ENCODE peak calls at places on chromosome 20, in six cellular contexts. One of them, this sample, is unnamed.

GRCh38 chr20:31666258-31667042 is 28.7 kb downstream of the COX4I2 start:
- DNase-seq in neural progenitor cell: peak; percentile 43
- DNase-seq in hepatocyte: no peak
- DNase-seq in PC-3: no peak
- DNase-seq in GM23338: no peak
- DNase-seq in OCI-LY7: peak; percentile 35
- DNase-seq in this sample: no peak

GRCh38 chr20:16530201-16530681 is 43.0 kb downstream of the KIF16B start:
- DNase-seq in neural progenitor cell: no peak
- DNase-seq in hepatocyte: peak; percentile 83
- DNase-seq in PC-3: peak; percentile 80
- DNase-seq in GM23338: no peak
- DNase-seq in OCI-LY7: no peak
- DNase-seq in this sample: peak; percentile 35

GRCh38 chr20:34632870-34633452 is 43.9 kb downstream of the PIGU start:
- DNase-seq in neural progenitor cell: no peak
- DNase-seq in hepatocyte: no peak
- DNase-seq in PC-3: no peak
- DNase-seq in GM23338: no peak
- DNase-seq in OCI-LY7: no peak
- DNase-seq in this sample: no peak

GRCh38 chr20:815914-816606 is 17.5 kb upstream of the FAM110A start:
- DNase-seq in neural progenitor cell: peak; percentile 85
- DNase-seq in hepatocyte: peak; percentile 75
- DNase-seq in PC-3: peak; percentile 76
- DNase-seq in GM23338: peak; percentile 91
- DNase-seq in OCI-LY7: peak; percentile 74
- DNase-seq in this sample: peak; percentile 61

GRCh38 chr20:21514553-21515251 is 838 bp upstream of the NKX2-2 start:
- DNase-seq in neural progenitor cell: peak; percentile 69
- DNase-seq in hepatocyte: no peak
- DNase-seq in PC-3: no peak
- DNase-seq in GM23338: peak; percentile 90
- DNase-seq in OCI-LY7: no peak
- DNase-seq in this sample: no peak

GRCh38 chr20:24665741-24666191 is 196.3 kb downstream of the SYNDIG1 start:
- DNase-seq in neural progenitor cell: no peak
- DNase-seq in hepatocyte: no peak
- DNase-seq in PC-3: no peak
- DNase-seq in GM23338: no peak
- DNase-seq in OCI-LY7: no peak
- DNase-seq in this sample: no peak

GRCh38 chr20:10940941-10941340 is 267.1 kb upstream of the JAG1 start:
- DNase-seq in neural progenitor cell: no peak
- DNase-seq in hepatocyte: no peak
- DNase-seq in PC-3: no peak
- DNase-seq in GM23338: no peak
- DNase-seq in OCI-LY7: no peak
- DNase-seq in this sample: no peak

GRCh38 chr20:11544029-11544678 is 373.5 kb upstream of the BTBD3 start:
- DNase-seq in neural progenitor cell: peak; percentile 71
- DNase-seq in hepatocyte: peak; percentile 69
- DNase-seq in PC-3: peak; percentile 94
- DNase-seq in GM23338: peak; percentile 87
- DNase-seq in OCI-LY7: peak; percentile 41
- DNase-seq in this sample: peak; percentile 67

GRCh38 chr20:4135385-4136077 is 120.2 kb upstream of the RNF24 start:
- DNase-seq in neural progenitor cell: no peak
- DNase-seq in hepatocyte: peak; percentile 91
- DNase-seq in PC-3: peak; percentile 99
- DNase-seq in GM23338: no peak
- DNase-seq in OCI-LY7: no peak
- DNase-seq in this sample: peak; percentile 99

GRCh38 chr20:53891306-53891894 is 179.0 kb downstream of the BCAS1 start:
- DNase-seq in neural progenitor cell: no peak
- DNase-seq in hepatocyte: no peak
- DNase-seq in PC-3: peak; percentile 81
- DNase-seq in GM23338: no peak
- DNase-seq in OCI-LY7: no peak
- DNase-seq in this sample: peak; percentile 68

GRCh38 chr20:46809961-46810360 is 84.7 kb upstream of the EYA2 start:
- DNase-seq in neural progenitor cell: no peak
- DNase-seq in hepatocyte: no peak
- DNase-seq in PC-3: no peak
- DNase-seq in GM23338: no peak
- DNase-seq in OCI-LY7: no peak
- DNase-seq in this sample: no peak

GRCh38 chr20:9491324-9491723 is 23.1 kb upstream of the LAMP5 start:
- DNase-seq in neural progenitor cell: no peak
- DNase-seq in hepatocyte: no peak
- DNase-seq in PC-3: no peak
- DNase-seq in GM23338: no peak
- DNase-seq in OCI-LY7: no peak
- DNase-seq in this sample: no peak

GRCh38 chr20:37230200-37230599 is 31.4 kb downstream of the GHRH start:
- DNase-seq in neural progenitor cell: no peak
- DNase-seq in hepatocyte: no peak
- DNase-seq in PC-3: no peak
- DNase-seq in GM23338: no peak
- DNase-seq in OCI-LY7: no peak
- DNase-seq in this sample: no peak

GRCh38 chr20:35665949-35666288 is 1.2 kb upstream of the CPNE1 start:
- DNase-seq in neural progenitor cell: no peak
- DNase-seq in hepatocyte: no peak
- DNase-seq in PC-3: no peak
- DNase-seq in GM23338: no peak
- DNase-seq in OCI-LY7: no peak
- DNase-seq in this sample: no peak

GRCh38 chr20:35662541-35662940 is 2.2 kb downstream of the CPNE1 start:
- DNase-seq in neural progenitor cell: no peak
- DNase-seq in hepatocyte: no peak
- DNase-seq in PC-3: peak; percentile 9
- DNase-seq in GM23338: no peak
- DNase-seq in OCI-LY7: no peak
- DNase-seq in this sample: peak; percentile 10

GRCh38 chr20:35663516-35663812 is 1.2 kb downstream of the CPNE1 start:
- DNase-seq in neural progenitor cell: no peak
- DNase-seq in hepatocyte: no peak
- DNase-seq in PC-3: peak; percentile 47
- DNase-seq in GM23338: no peak
- DNase-seq in OCI-LY7: peak; percentile 56
- DNase-seq in this sample: peak; percentile 73

GRCh38 chr20:35664544-35665206 is at the start of the genes CPNE1 and RBM12:
- DNase-seq in neural progenitor cell: peak; percentile 97
- DNase-seq in hepatocyte: peak; percentile 96
- DNase-seq in PC-3: peak; percentile 93
- DNase-seq in GM23338: peak; percentile 97
- DNase-seq in OCI-LY7: peak; percentile 95
- DNase-seq in this sample: peak; percentile 97

GRCh38 chr20:35663813-35664543 is 722 bp downstream of the CPNE1 start:
- DNase-seq in neural progenitor cell: peak; percentile 79
- DNase-seq in hepatocyte: peak; percentile 68
- DNase-seq in PC-3: peak; percentile 28
- DNase-seq in GM23338: peak; percentile 75
- DNase-seq in OCI-LY7: peak; percentile 87
- DNase-seq in this sample: peak; percentile 52
- TF ChIP-seq EZH2phosphoT487 in neural progenitor cell: no peak
- TF ChIP-seq EZH2phosphoT487 in hepatocyte: no peak
- TF ChIP-seq EZH2phosphoT487 in PC-3: no peak
- TF ChIP-seq EZH2phosphoT487 in GM23338: no peak
- TF ChIP-seq EZH2phosphoT487 in OCI-LY7: no peak
- TF ChIP-seq EZH2phosphoT487 in this sample: no peak

GRCh38 chr20:18288748-18289705 is 700 bp downstream of the ZNF133 start:
- DNase-seq in neural progenitor cell: peak; percentile 31
- DNase-seq in hepatocyte: peak; percentile 26
- DNase-seq in PC-3: no peak
- DNase-seq in GM23338: peak; percentile 57
- DNase-seq in OCI-LY7: no peak
- DNase-seq in this sample: peak; percentile 66
- H3K27ac ChIP-seq in neural progenitor cell: no peak overlapping the region
- H3K27ac ChIP-seq in hepatocyte: peak overlapping the region; percentile 99
- H3K27ac ChIP-seq in PC-3: peak overlapping the region; percentile 76
- H3K27ac ChIP-seq in GM23338: peak overlapping the region; percentile 64
- H3K27ac ChIP-seq in OCI-LY7: no peak overlapping the region
- H3K27ac ChIP-seq in this sample: peak overlapping the region; percentile 87

DNA sequence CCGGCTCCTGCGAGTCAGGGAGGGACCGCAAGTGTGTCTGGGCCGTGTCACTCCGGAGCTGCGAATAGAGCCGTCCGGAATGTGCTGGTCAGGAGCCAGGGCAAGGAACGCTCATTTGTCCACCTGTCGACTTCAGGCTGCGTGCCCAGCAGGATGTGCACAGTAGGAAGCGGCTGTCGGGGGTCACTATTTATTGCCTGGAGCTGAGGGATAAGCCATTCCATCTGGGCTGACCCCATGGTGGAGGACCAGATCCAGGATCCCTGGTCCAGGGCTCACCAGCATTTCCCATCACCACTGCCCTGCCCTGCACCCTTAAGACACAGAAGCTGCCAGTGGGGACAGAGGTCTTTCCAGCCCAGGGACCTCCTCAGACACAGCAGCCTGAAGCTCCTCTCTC is 14.7 kb downstream of the NTSR1 start:
- DNase-seq in neural progenitor cell: no peak
- DNase-seq in hepatocyte: no peak
- DNase-seq in PC-3: peak; percentile 35
- DNase-seq in GM23338: no peak
- DNase-seq in OCI-LY7: no peak
- DNase-seq in this sample: no peak
- TF ChIP-seq EZH2phosphoT487 in neural progenitor cell: no peak
- TF ChIP-seq EZH2phosphoT487 in hepatocyte: no peak
- TF ChIP-seq EZH2phosphoT487 in PC-3: no peak
- TF ChIP-seq EZH2phosphoT487 in GM23338: no peak
- TF ChIP-seq EZH2phosphoT487 in OCI-LY7: no peak
- TF ChIP-seq EZH2phosphoT487 in this sample: no peak

GRCh38 chr20:5654557-5654956 is 95.6 kb upstream of the SHLD1 start:
- DNase-seq in neural progenitor cell: no peak
- DNase-seq in hepatocyte: peak; percentile 65
- DNase-seq in PC-3: peak; percentile 99
- DNase-seq in GM23338: no peak
- DNase-seq in OCI-LY7: no peak
- DNase-seq in this sample: peak; percentile 95
- H3K27ac ChIP-seq in neural progenitor cell: no peak overlapping the region
- H3K27ac ChIP-seq in hepatocyte: peak overlapping the region; percentile 91
- H3K27ac ChIP-seq in PC-3: peak overlapping the region; percentile 95
- H3K27ac ChIP-seq in GM23338: no peak overlapping the region
- H3K27ac ChIP-seq in OCI-LY7: peak overlapping the region; percentile 85
- H3K27ac ChIP-seq in this sample: peak overlapping the region; percentile 95

DNA sequence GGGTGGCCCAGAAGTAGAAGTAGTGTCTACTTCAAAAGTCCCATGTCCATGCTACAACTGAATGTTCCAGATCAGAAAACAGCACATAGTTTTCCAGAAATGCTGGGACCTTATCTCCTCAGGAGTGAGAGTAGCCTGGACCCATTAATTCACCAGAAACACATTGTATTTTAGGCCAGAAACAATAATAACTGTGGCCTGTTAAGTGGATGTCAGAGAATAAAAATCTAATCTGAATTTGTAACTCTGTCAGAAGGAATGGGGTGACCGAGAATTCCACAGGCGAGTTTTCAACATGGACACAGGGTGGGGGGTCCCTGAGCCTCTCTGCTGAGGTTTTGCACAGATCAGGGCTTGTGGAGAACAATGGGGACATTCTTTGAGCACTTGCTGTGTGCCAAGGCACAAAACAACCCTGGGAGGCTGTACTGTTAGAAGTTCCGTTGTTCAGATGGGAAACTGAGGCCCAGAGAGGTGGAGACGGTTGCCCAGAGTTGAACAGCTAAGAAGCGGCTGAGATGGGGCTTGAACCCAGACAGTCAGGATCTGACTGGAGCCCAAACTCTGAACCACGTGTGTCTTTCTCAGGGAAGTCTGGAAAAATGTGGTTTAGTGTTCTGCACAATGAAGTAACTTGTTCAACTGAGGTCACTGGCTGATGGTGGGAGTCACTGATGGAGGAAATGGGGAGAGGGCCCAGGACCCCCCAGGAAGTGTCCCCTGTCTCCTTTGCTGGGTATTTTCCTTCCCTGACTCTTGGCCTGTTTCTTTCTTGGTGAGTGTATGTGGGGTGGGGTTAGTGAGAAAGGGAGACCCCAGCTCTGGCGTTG is 44.2 kb downstream of the SNAI1 start:
- DNase-seq in neural progenitor cell: peak; percentile 48
- DNase-seq in hepatocyte: no peak
- DNase-seq in PC-3: no peak
- DNase-seq in GM23338: no peak
- DNase-seq in OCI-LY7: no peak
- DNase-seq in this sample: peak; percentile 38
- TF ChIP-seq EZH2phosphoT487 in neural progenitor cell: no peak
- TF ChIP-seq EZH2phosphoT487 in hepatocyte: no peak
- TF ChIP-seq EZH2phosphoT487 in PC-3: no peak
- TF ChIP-seq EZH2phosphoT487 in GM23338: no peak
- TF ChIP-seq EZH2phosphoT487 in OCI-LY7: no peak
- TF ChIP-seq EZH2phosphoT487 in this sample: no peak

DNA sequence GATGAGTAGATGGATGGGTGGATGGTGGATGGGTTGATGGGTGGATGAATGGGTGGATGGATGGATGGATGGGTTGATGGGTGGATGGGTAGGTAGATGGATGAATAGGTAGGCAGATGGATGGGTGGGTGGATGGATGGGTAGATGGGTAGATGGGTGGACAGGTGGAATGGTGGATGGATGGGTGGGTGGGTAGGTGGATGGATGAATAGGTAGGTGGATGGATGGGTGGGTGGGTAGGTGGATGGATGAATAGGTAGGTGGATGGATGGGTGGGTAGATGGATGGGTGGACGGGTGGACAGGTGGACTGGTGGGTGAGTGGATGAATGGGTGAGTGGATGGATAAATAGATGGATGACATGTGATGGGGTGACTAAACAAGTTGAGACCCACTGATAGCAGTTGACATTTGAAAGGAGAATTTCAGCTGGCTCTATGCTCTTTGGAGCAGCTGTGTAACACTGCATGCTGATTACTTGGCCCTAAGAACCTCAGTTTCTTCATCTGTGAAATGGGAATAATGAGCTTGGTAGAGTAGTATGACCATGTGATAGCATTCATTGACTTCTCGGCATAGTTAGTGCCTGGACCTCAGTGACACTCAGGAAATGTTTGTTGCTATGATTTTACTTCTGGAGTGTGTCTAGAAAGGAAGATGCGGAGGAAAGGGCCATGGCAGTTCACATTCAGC is 184.3 kb downstream of the NFATC2 start:
- DNase-seq in neural progenitor cell: no peak
- DNase-seq in hepatocyte: no peak
- DNase-seq in PC-3: no peak
- DNase-seq in GM23338: no peak
- DNase-seq in OCI-LY7: no peak
- DNase-seq in this sample: no peak
- H3K27ac ChIP-seq in neural progenitor cell: no peak overlapping the region
- H3K27ac ChIP-seq in hepatocyte: no peak overlapping the region
- H3K27ac ChIP-seq in PC-3: peak overlapping the region; percentile 91
- H3K27ac ChIP-seq in GM23338: no peak overlapping the region
- H3K27ac ChIP-seq in OCI-LY7: no peak overlapping the region
- H3K27ac ChIP-seq in this sample: no peak overlapping the region